ENCODE peak calls at places on chromosomes 1 and 21, in nine cellular contexts. One of them, this sample, is unnamed.

GRCh38 chr1:41381691-41382530 is 20.7 kb downstream of the FOXO6 start:
- DNase-seq in progenitor cell of endocrine pancreas: no peak
- DNase-seq in EL: peak; percentile 64
- DNase-seq in esophagus muscularis mucosa: no peak
- DNase-seq in A172: no peak
- DNase-seq in psoas muscle: peak; percentile 67
- DNase-seq in activated T-helper 1 cell treated with anti-CD3 and anti-CD28 coated beads, Interleukin-12 subunit alpha, Interleukin-12 subunit beta, Interleukin-2, Interleukin-4 antibody, amounts not matched to agents 30 ng/mL and 10 ng/mL and 1 ng/mL, durations not matched to agents 14 hours and 24 hours and 36 hours: no peak
- DNase-seq in pulmonary artery endothelial cell: no peak
- DNase-seq in hypothalamus: no peak
- DNase-seq in this sample: peak; percentile 71

GRCh38 chr1:212752256-212752933 is 39.2 kb downstream of the NSL1 start:
- DNase-seq in progenitor cell of endocrine pancreas: no peak
- DNase-seq in EL: peak; percentile 41
- DNase-seq in esophagus muscularis mucosa: no peak
- DNase-seq in A172: no peak
- DNase-seq in psoas muscle: no peak
- DNase-seq in activated T-helper 1 cell treated with anti-CD3 and anti-CD28 coated beads, Interleukin-12 subunit alpha, Interleukin-12 subunit beta, Interleukin-2, Interleukin-4 antibody, amounts not matched to agents 30 ng/mL and 10 ng/mL and 1 ng/mL, durations not matched to agents 14 hours and 24 hours and 36 hours: no peak
- DNase-seq in pulmonary artery endothelial cell: no peak
- DNase-seq in hypothalamus: no peak
- DNase-seq in this sample: no peak

GRCh38 chr1:205172729-205173366 is 38.7 kb downstream of the DSTYK start:
- DNase-seq in progenitor cell of endocrine pancreas: no peak
- DNase-seq in EL: peak; percentile 93
- DNase-seq in esophagus muscularis mucosa: no peak
- DNase-seq in A172: peak; percentile 95
- DNase-seq in psoas muscle: no peak
- DNase-seq in activated T-helper 1 cell treated with anti-CD3 and anti-CD28 coated beads, Interleukin-12 subunit alpha, Interleukin-12 subunit beta, Interleukin-2, Interleukin-4 antibody, amounts not matched to agents 30 ng/mL and 10 ng/mL and 1 ng/mL, durations not matched to agents 14 hours and 24 hours and 36 hours: no peak
- DNase-seq in pulmonary artery endothelial cell: no peak
- DNase-seq in hypothalamus: no peak
- DNase-seq in this sample: no peak

GRCh38 chr1:61589382-61589765 is 135.6 kb downstream of the TM2D1 start:
- DNase-seq in progenitor cell of endocrine pancreas: no peak
- DNase-seq in EL: no peak
- DNase-seq in esophagus muscularis mucosa: no peak
- DNase-seq in A172: no peak
- DNase-seq in psoas muscle: no peak
- DNase-seq in activated T-helper 1 cell treated with anti-CD3 and anti-CD28 coated beads, Interleukin-12 subunit alpha, Interleukin-12 subunit beta, Interleukin-2, Interleukin-4 antibody, amounts not matched to agents 30 ng/mL and 10 ng/mL and 1 ng/mL, durations not matched to agents 14 hours and 24 hours and 36 hours: no peak
- DNase-seq in pulmonary artery endothelial cell: no peak
- DNase-seq in hypothalamus: no peak
- DNase-seq in this sample: no peak

GRCh38 chr1:212884592-212884991 is 26.5 kb downstream of the FLVCR1 start:
- DNase-seq in progenitor cell of endocrine pancreas: no peak
- DNase-seq in EL: no peak
- DNase-seq in esophagus muscularis mucosa: no peak
- DNase-seq in A172: no peak
- DNase-seq in psoas muscle: no peak
- DNase-seq in activated T-helper 1 cell treated with anti-CD3 and anti-CD28 coated beads, Interleukin-12 subunit alpha, Interleukin-12 subunit beta, Interleukin-2, Interleukin-4 antibody, amounts not matched to agents 30 ng/mL and 10 ng/mL and 1 ng/mL, durations not matched to agents 14 hours and 24 hours and 36 hours: no peak
- DNase-seq in pulmonary artery endothelial cell: no peak
- DNase-seq in hypothalamus: no peak
- DNase-seq in this sample: no peak

GRCh38 chr1:17891205-17892110 is 136.3 kb downstream of the ACTL8 start:
- DNase-seq in progenitor cell of endocrine pancreas: no peak
- DNase-seq in EL: no peak
- DNase-seq in esophagus muscularis mucosa: no peak
- DNase-seq in A172: no peak
- DNase-seq in psoas muscle: no peak
- DNase-seq in activated T-helper 1 cell treated with anti-CD3 and anti-CD28 coated beads, Interleukin-12 subunit alpha, Interleukin-12 subunit beta, Interleukin-2, Interleukin-4 antibody, amounts not matched to agents 30 ng/mL and 10 ng/mL and 1 ng/mL, durations not matched to agents 14 hours and 24 hours and 36 hours: no peak
- DNase-seq in pulmonary artery endothelial cell: no peak
- DNase-seq in hypothalamus: no peak
- DNase-seq in this sample: no peak

GRCh38 chr1:175597206-175597605 is 146.2 kb downstream of the TNR start:
- DNase-seq in progenitor cell of endocrine pancreas: no peak
- DNase-seq in EL: no peak
- DNase-seq in esophagus muscularis mucosa: no peak
- DNase-seq in A172: no peak
- DNase-seq in psoas muscle: no peak
- DNase-seq in activated T-helper 1 cell treated with anti-CD3 and anti-CD28 coated beads, Interleukin-12 subunit alpha, Interleukin-12 subunit beta, Interleukin-2, Interleukin-4 antibody, amounts not matched to agents 30 ng/mL and 10 ng/mL and 1 ng/mL, durations not matched to agents 14 hours and 24 hours and 36 hours: no peak
- DNase-seq in pulmonary artery endothelial cell: no peak
- DNase-seq in hypothalamus: no peak
- DNase-seq in this sample: no peak

GRCh38 chr21:29367335-29367734 is 68.6 kb downstream of the BACH1 start:
- DNase-seq in progenitor cell of endocrine pancreas: no peak
- DNase-seq in EL: no peak
- DNase-seq in esophagus muscularis mucosa: no peak
- DNase-seq in A172: no peak
- DNase-seq in psoas muscle: no peak
- DNase-seq in activated T-helper 1 cell treated with anti-CD3 and anti-CD28 coated beads, Interleukin-12 subunit alpha, Interleukin-12 subunit beta, Interleukin-2, Interleukin-4 antibody, amounts not matched to agents 30 ng/mL and 10 ng/mL and 1 ng/mL, durations not matched to agents 14 hours and 24 hours and 36 hours: no peak
- DNase-seq in pulmonary artery endothelial cell: no peak
- DNase-seq in hypothalamus: no peak
- DNase-seq in this sample: no peak

GRCh38 chr1:222818171-222818570 is 3.3 kb downstream of the DISP1 start:
- DNase-seq in progenitor cell of endocrine pancreas: no peak
- DNase-seq in EL: no peak
- DNase-seq in esophagus muscularis mucosa: no peak
- DNase-seq in A172: no peak
- DNase-seq in psoas muscle: no peak
- DNase-seq in activated T-helper 1 cell treated with anti-CD3 and anti-CD28 coated beads, Interleukin-12 subunit alpha, Interleukin-12 subunit beta, Interleukin-2, Interleukin-4 antibody, amounts not matched to agents 30 ng/mL and 10 ng/mL and 1 ng/mL, durations not matched to agents 14 hours and 24 hours and 36 hours: no peak
- DNase-seq in pulmonary artery endothelial cell: no peak
- DNase-seq in hypothalamus: no peak
- DNase-seq in this sample: no peak

GRCh38 chr1:202623075-202623474 is 87.2 kb downstream of the SYT2 start:
- DNase-seq in progenitor cell of endocrine pancreas: no peak
- DNase-seq in EL: peak; percentile 30
- DNase-seq in esophagus muscularis mucosa: no peak
- DNase-seq in A172: peak; percentile 67
- DNase-seq in psoas muscle: peak; percentile 80
- DNase-seq in activated T-helper 1 cell treated with anti-CD3 and anti-CD28 coated beads, Interleukin-12 subunit alpha, Interleukin-12 subunit beta, Interleukin-2, Interleukin-4 antibody, amounts not matched to agents 30 ng/mL and 10 ng/mL and 1 ng/mL, durations not matched to agents 14 hours and 24 hours and 36 hours: no peak
- DNase-seq in pulmonary artery endothelial cell: no peak
- DNase-seq in hypothalamus: no peak
- DNase-seq in this sample: no peak

GRCh38 chr1:10324627-10325026 is 74.2 kb upstream of the PGD start:
- DNase-seq in progenitor cell of endocrine pancreas: no peak
- DNase-seq in EL: no peak
- DNase-seq in esophagus muscularis mucosa: no peak
- DNase-seq in A172: no peak
- DNase-seq in psoas muscle: no peak
- DNase-seq in activated T-helper 1 cell treated with anti-CD3 and anti-CD28 coated beads, Interleukin-12 subunit alpha, Interleukin-12 subunit beta, Interleukin-2, Interleukin-4 antibody, amounts not matched to agents 30 ng/mL and 10 ng/mL and 1 ng/mL, durations not matched to agents 14 hours and 24 hours and 36 hours: no peak
- DNase-seq in pulmonary artery endothelial cell: no peak
- DNase-seq in hypothalamus: no peak
- DNase-seq in this sample: no peak

GRCh38 chr1:44820945-44821715 is 12.8 kb downstream of the BTBD19 start:
- DNase-seq in progenitor cell of endocrine pancreas: no peak
- DNase-seq in EL: no peak
- DNase-seq in esophagus muscularis mucosa: no peak
- DNase-seq in A172: no peak
- DNase-seq in psoas muscle: peak; percentile 37
- DNase-seq in activated T-helper 1 cell treated with anti-CD3 and anti-CD28 coated beads, Interleukin-12 subunit alpha, Interleukin-12 subunit beta, Interleukin-2, Interleukin-4 antibody, amounts not matched to agents 30 ng/mL and 10 ng/mL and 1 ng/mL, durations not matched to agents 14 hours and 24 hours and 36 hours: no peak
- DNase-seq in pulmonary artery endothelial cell: no peak
- DNase-seq in hypothalamus: no peak
- DNase-seq in this sample: no peak

GRCh38 chr1:95353185-95353584 is 119.2 kb downstream of the RWDD3 start:
- DNase-seq in progenitor cell of endocrine pancreas: no peak
- DNase-seq in EL: no peak
- DNase-seq in esophagus muscularis mucosa: no peak
- DNase-seq in A172: no peak
- DNase-seq in psoas muscle: no peak
- DNase-seq in activated T-helper 1 cell treated with anti-CD3 and anti-CD28 coated beads, Interleukin-12 subunit alpha, Interleukin-12 subunit beta, Interleukin-2, Interleukin-4 antibody, amounts not matched to agents 30 ng/mL and 10 ng/mL and 1 ng/mL, durations not matched to agents 14 hours and 24 hours and 36 hours: no peak
- DNase-seq in pulmonary artery endothelial cell: no peak
- DNase-seq in hypothalamus: no peak
- DNase-seq in this sample: no peak

GRCh38 chr21:45475797-45476570 is 66.3 kb downstream of the SLC19A1 start:
- DNase-seq in progenitor cell of endocrine pancreas: no peak
- DNase-seq in EL: no peak
- DNase-seq in esophagus muscularis mucosa: no peak
- DNase-seq in A172: no peak
- DNase-seq in psoas muscle: peak; percentile 47
- DNase-seq in activated T-helper 1 cell treated with anti-CD3 and anti-CD28 coated beads, Interleukin-12 subunit alpha, Interleukin-12 subunit beta, Interleukin-2, Interleukin-4 antibody, amounts not matched to agents 30 ng/mL and 10 ng/mL and 1 ng/mL, durations not matched to agents 14 hours and 24 hours and 36 hours: no peak
- DNase-seq in pulmonary artery endothelial cell: no peak
- DNase-seq in hypothalamus: no peak
- DNase-seq in this sample: no peak

GRCh38 chr21:21547368-21547953 is 549.3 kb downstream of the NCAM2 start:
- DNase-seq in progenitor cell of endocrine pancreas: no peak
- DNase-seq in EL: peak; percentile 13
- DNase-seq in esophagus muscularis mucosa: no peak
- DNase-seq in A172: no peak
- DNase-seq in psoas muscle: no peak
- DNase-seq in activated T-helper 1 cell treated with anti-CD3 and anti-CD28 coated beads, Interleukin-12 subunit alpha, Interleukin-12 subunit beta, Interleukin-2, Interleukin-4 antibody, amounts not matched to agents 30 ng/mL and 10 ng/mL and 1 ng/mL, durations not matched to agents 14 hours and 24 hours and 36 hours: no peak
- DNase-seq in pulmonary artery endothelial cell: no peak
- DNase-seq in hypothalamus: no peak
- DNase-seq in this sample: no peak

GRCh38 chr1:162380061-162380846 is 1.3 kb upstream of the C1orf226 start:
- DNase-seq in progenitor cell of endocrine pancreas: no peak
- DNase-seq in EL: no peak
- DNase-seq in esophagus muscularis mucosa: no peak
- DNase-seq in A172: no peak
- DNase-seq in psoas muscle: no peak
- DNase-seq in activated T-helper 1 cell treated with anti-CD3 and anti-CD28 coated beads, Interleukin-12 subunit alpha, Interleukin-12 subunit beta, Interleukin-2, Interleukin-4 antibody, amounts not matched to agents 30 ng/mL and 10 ng/mL and 1 ng/mL, durations not matched to agents 14 hours and 24 hours and 36 hours: no peak
- DNase-seq in pulmonary artery endothelial cell: no peak
- DNase-seq in hypothalamus: no peak
- DNase-seq in this sample: no peak

GRCh38 chr1:63662056-63662836 is 69.0 kb downstream of the PGM1 start:
- DNase-seq in progenitor cell of endocrine pancreas: no peak
- DNase-seq in EL: peak; percentile 89
- DNase-seq in esophagus muscularis mucosa: no peak
- DNase-seq in A172: peak; percentile 88
- DNase-seq in psoas muscle: peak; percentile 76
- DNase-seq in activated T-helper 1 cell treated with anti-CD3 and anti-CD28 coated beads, Interleukin-12 subunit alpha, Interleukin-12 subunit beta, Interleukin-2, Interleukin-4 antibody, amounts not matched to agents 30 ng/mL and 10 ng/mL and 1 ng/mL, durations not matched to agents 14 hours and 24 hours and 36 hours: no peak
- DNase-seq in pulmonary artery endothelial cell: no peak
- DNase-seq in hypothalamus: no peak
- DNase-seq in this sample: no peak

GRCh38 chr1:36696261-36696940 is 213.7 kb upstream of the CSF3R start:
- DNase-seq in progenitor cell of endocrine pancreas: no peak
- DNase-seq in EL: no peak
- DNase-seq in esophagus muscularis mucosa: no peak
- DNase-seq in A172: no peak
- DNase-seq in psoas muscle: no peak
- DNase-seq in activated T-helper 1 cell treated with anti-CD3 and anti-CD28 coated beads, Interleukin-12 subunit alpha, Interleukin-12 subunit beta, Interleukin-2, Interleukin-4 antibody, amounts not matched to agents 30 ng/mL and 10 ng/mL and 1 ng/mL, durations not matched to agents 14 hours and 24 hours and 36 hours: no peak
- DNase-seq in pulmonary artery endothelial cell: no peak
- DNase-seq in hypothalamus: no peak
- DNase-seq in this sample: no peak

GRCh38 chr1:17119744-17120482 is 662 bp upstream of the PADI2 start:
- DNase-seq in progenitor cell of endocrine pancreas: no peak
- DNase-seq in EL: no peak
- DNase-seq in esophagus muscularis mucosa: no peak
- DNase-seq in A172: no peak
- DNase-seq in psoas muscle: no peak
- DNase-seq in activated T-helper 1 cell treated with anti-CD3 and anti-CD28 coated beads, Interleukin-12 subunit alpha, Interleukin-12 subunit beta, Interleukin-2, Interleukin-4 antibody, amounts not matched to agents 30 ng/mL and 10 ng/mL and 1 ng/mL, durations not matched to agents 14 hours and 24 hours and 36 hours: no peak
- DNase-seq in pulmonary artery endothelial cell: no peak
- DNase-seq in hypothalamus: no peak
- DNase-seq in this sample: no peak

GRCh38 chr1:10687782-10688408 is 108.6 kb downstream of the CASZ1 start:
- DNase-seq in progenitor cell of endocrine pancreas: no peak
- DNase-seq in EL: no peak
- DNase-seq in esophagus muscularis mucosa: no peak
- DNase-seq in A172: no peak
- DNase-seq in psoas muscle: no peak
- DNase-seq in activated T-helper 1 cell treated with anti-CD3 and anti-CD28 coated beads, Interleukin-12 subunit alpha, Interleukin-12 subunit beta, Interleukin-2, Interleukin-4 antibody, amounts not matched to agents 30 ng/mL and 10 ng/mL and 1 ng/mL, durations not matched to agents 14 hours and 24 hours and 36 hours: no peak
- DNase-seq in pulmonary artery endothelial cell: no peak
- DNase-seq in hypothalamus: no peak
- DNase-seq in this sample: no peak

GRCh38 chr1:24070821-24071393 is 41.0 kb downstream of the MYOM3 start:
- DNase-seq in progenitor cell of endocrine pancreas: peak; percentile 77
- DNase-seq in EL: peak; percentile 82
- DNase-seq in esophagus muscularis mucosa: peak; percentile 94
- DNase-seq in A172: peak; percentile 76
- DNase-seq in psoas muscle: peak; percentile 85
- DNase-seq in activated T-helper 1 cell treated with anti-CD3 and anti-CD28 coated beads, Interleukin-12 subunit alpha, Interleukin-12 subunit beta, Interleukin-2, Interleukin-4 antibody, amounts not matched to agents 30 ng/mL and 10 ng/mL and 1 ng/mL, durations not matched to agents 14 hours and 24 hours and 36 hours: peak; percentile 55
- DNase-seq in pulmonary artery endothelial cell: peak; percentile 30
- DNase-seq in hypothalamus: peak; percentile 55
- DNase-seq in this sample: peak; percentile 83

GRCh38 chr1:214983126-214983869 is 99.2 kb upstream of the KCNK2 start:
- DNase-seq in progenitor cell of endocrine pancreas: no peak
- DNase-seq in EL: peak; percentile 56
- DNase-seq in esophagus muscularis mucosa: no peak
- DNase-seq in A172: peak; percentile 70
- DNase-seq in psoas muscle: no peak
- DNase-seq in activated T-helper 1 cell treated with anti-CD3 and anti-CD28 coated beads, Interleukin-12 subunit alpha, Interleukin-12 subunit beta, Interleukin-2, Interleukin-4 antibody, amounts not matched to agents 30 ng/mL and 10 ng/mL and 1 ng/mL, durations not matched to agents 14 hours and 24 hours and 36 hours: no peak
- DNase-seq in pulmonary artery endothelial cell: no peak
- DNase-seq in hypothalamus: no peak
- DNase-seq in this sample: no peak

GRCh38 chr1:170426596-170426995 is 105.4 kb upstream of the GORAB start:
- DNase-seq in progenitor cell of endocrine pancreas: no peak
- DNase-seq in EL: no peak
- DNase-seq in esophagus muscularis mucosa: no peak
- DNase-seq in A172: no peak
- DNase-seq in psoas muscle: no peak
- DNase-seq in activated T-helper 1 cell treated with anti-CD3 and anti-CD28 coated beads, Interleukin-12 subunit alpha, Interleukin-12 subunit beta, Interleukin-2, Interleukin-4 antibody, amounts not matched to agents 30 ng/mL and 10 ng/mL and 1 ng/mL, durations not matched to agents 14 hours and 24 hours and 36 hours: no peak
- DNase-seq in pulmonary artery endothelial cell: no peak
- DNase-seq in hypothalamus: no peak
- DNase-seq in this sample: no peak

This sample was measured in mesothelial cell of epicardium.